ENCODE peak calls at places on chromosomes 6 and 20, in nine cellular contexts. One of them, this sample, is unnamed.

GRCh38 chr6:147508073-147508870 is at the start of gene SAMD5:
- DNase-seq in AG04450: peak
- DNase-seq in fibroblast of the aortic adventitia: peak
- DNase-seq in dorsolateral prefrontal cortex: peak
- DNase-seq in heart left ventricle: peak
- DNase-seq in epithelial cell of esophagus: peak
- DNase-seq in cardiac muscle cell: peak
- DNase-seq in cardiac fibroblast: peak
- DNase-seq in AG09309: peak
- DNase-seq in this sample: no peak

GRCh38 chr6:34154668-34155447 is 9.0 kb upstream of the GRM4 start:
- DNase-seq in cardiac muscle cell: peak
- DNase-seq in cardiac fibroblast: peak
- DNase-seq in epithelial cell of esophagus: peak
- DNase-seq in AG09309: no peak
- DNase-seq in AG04450: no peak
- DNase-seq in heart left ventricle: no peak
- DNase-seq in dorsolateral prefrontal cortex: peak
- DNase-seq in fibroblast of the aortic adventitia: peak
- DNase-seq in this sample: no peak

GRCh38 chr6:36545767-36546663 is 1.3 kb downstream of the STK38 start:
- DNase-seq in cardiac muscle cell: peak
- DNase-seq in heart left ventricle: no peak
- DNase-seq in AG04450: no peak
- DNase-seq in dorsolateral prefrontal cortex: no peak
- DNase-seq in fibroblast of the aortic adventitia: peak
- DNase-seq in AG09309: no peak
- DNase-seq in cardiac fibroblast: peak
- DNase-seq in epithelial cell of esophagus: peak
- DNase-seq in this sample: no peak

GRCh38 chr6:145534986-145535385 is 200.3 kb downstream of the EPM2A start:
- DNase-seq in AG04450: no peak
- DNase-seq in dorsolateral prefrontal cortex: no peak
- DNase-seq in epithelial cell of esophagus: no peak
- DNase-seq in AG09309: no peak
- DNase-seq in heart left ventricle: no peak
- DNase-seq in cardiac muscle cell: no peak
- DNase-seq in cardiac fibroblast: no peak
- DNase-seq in fibroblast of the aortic adventitia: no peak
- DNase-seq in this sample: no peak

GRCh38 chr20:20713244-20713765 is 861 bp upstream of the RALGAPA2 start:
- DNase-seq in heart left ventricle: no peak
- DNase-seq in epithelial cell of esophagus: peak
- DNase-seq in cardiac muscle cell: no peak
- DNase-seq in fibroblast of the aortic adventitia: no peak
- DNase-seq in AG04450: no peak
- DNase-seq in AG09309: no peak
- DNase-seq in cardiac fibroblast: no peak
- DNase-seq in dorsolateral prefrontal cortex: no peak
- DNase-seq in this sample: no peak

GRCh38 chr6:147201885-147202515 is 2.2 kb upstream of the STXBP5 start:
- DNase-seq in fibroblast of the aortic adventitia: peak
- DNase-seq in AG09309: no peak
- DNase-seq in AG04450: no peak
- DNase-seq in cardiac fibroblast: peak
- DNase-seq in dorsolateral prefrontal cortex: no peak
- DNase-seq in epithelial cell of esophagus: peak
- DNase-seq in heart left ventricle: peak
- DNase-seq in cardiac muscle cell: peak
- DNase-seq in this sample: no peak

GRCh38 chr6:50541941-50542340 is 171.4 kb upstream of the TFAP2D start:
- DNase-seq in fibroblast of the aortic adventitia: no peak
- DNase-seq in cardiac muscle cell: no peak
- DNase-seq in dorsolateral prefrontal cortex: no peak
- DNase-seq in cardiac fibroblast: no peak
- DNase-seq in AG09309: no peak
- DNase-seq in heart left ventricle: no peak
- DNase-seq in epithelial cell of esophagus: no peak
- DNase-seq in AG04450: no peak
- DNase-seq in this sample: no peak

GRCh38 chr20:21508230-21509078 is 5.4 kb downstream of the NKX2-2 start:
- DNase-seq in fibroblast of the aortic adventitia: no peak
- DNase-seq in AG09309: no peak
- DNase-seq in epithelial cell of esophagus: no peak
- DNase-seq in dorsolateral prefrontal cortex: peak
- DNase-seq in cardiac fibroblast: no peak
- DNase-seq in AG04450: no peak
- DNase-seq in cardiac muscle cell: no peak
- DNase-seq in heart left ventricle: no peak
- DNase-seq in this sample: no peak

GRCh38 chr6:42010185-42010872 is 40.0 kb upstream of the TAF8 start:
- DNase-seq in heart left ventricle: no peak
- DNase-seq in dorsolateral prefrontal cortex: no peak
- DNase-seq in cardiac fibroblast: peak
- DNase-seq in AG09309: no peak
- DNase-seq in epithelial cell of esophagus: no peak
- DNase-seq in fibroblast of the aortic adventitia: no peak
- DNase-seq in cardiac muscle cell: peak
- DNase-seq in AG04450: no peak
- DNase-seq in this sample: no peak

GRCh38 chr6:80508885-80509630 is 402.6 kb downstream of the BCKDHB start:
- DNase-seq in cardiac muscle cell: peak
- DNase-seq in heart left ventricle: no peak
- DNase-seq in fibroblast of the aortic adventitia: no peak
- DNase-seq in dorsolateral prefrontal cortex: no peak
- DNase-seq in AG09309: no peak
- DNase-seq in cardiac fibroblast: peak
- DNase-seq in epithelial cell of esophagus: peak
- DNase-seq in AG04450: peak
- DNase-seq in this sample: no peak

GRCh38 chr6:142361765-142362540 is 60.1 kb downstream of the ADGRG6 start:
- DNase-seq in cardiac muscle cell: peak
- DNase-seq in epithelial cell of esophagus: peak
- DNase-seq in heart left ventricle: no peak
- DNase-seq in AG09309: peak
- DNase-seq in dorsolateral prefrontal cortex: no peak
- DNase-seq in fibroblast of the aortic adventitia: peak
- DNase-seq in AG04450: peak
- DNase-seq in cardiac fibroblast: peak
- DNase-seq in this sample: peak

GRCh38 chr20:881051-881820 is 34.9 kb downstream of the ANGPT4 start:
- DNase-seq in fibroblast of the aortic adventitia: peak
- DNase-seq in cardiac fibroblast: peak
- DNase-seq in dorsolateral prefrontal cortex: no peak
- DNase-seq in AG04450: no peak
- DNase-seq in cardiac muscle cell: peak
- DNase-seq in AG09309: peak
- DNase-seq in epithelial cell of esophagus: peak
- DNase-seq in heart left ventricle: no peak
- DNase-seq in this sample: no peak

GRCh38 chr6:105553174-105553573 is 150.3 kb upstream of the PREP start:
- DNase-seq in heart left ventricle: no peak
- DNase-seq in AG09309: no peak
- DNase-seq in dorsolateral prefrontal cortex: no peak
- DNase-seq in epithelial cell of esophagus: peak
- DNase-seq in cardiac fibroblast: no peak
- DNase-seq in fibroblast of the aortic adventitia: no peak
- DNase-seq in AG04450: no peak
- DNase-seq in cardiac muscle cell: no peak
- DNase-seq in this sample: no peak

GRCh38 chr6:56714982-56715456 is 72.3 kb upstream of the DST start:
- DNase-seq in AG09309: no peak
- DNase-seq in cardiac muscle cell: peak
- DNase-seq in AG04450: no peak
- DNase-seq in epithelial cell of esophagus: peak
- DNase-seq in dorsolateral prefrontal cortex: no peak
- DNase-seq in fibroblast of the aortic adventitia: peak
- DNase-seq in heart left ventricle: no peak
- DNase-seq in cardiac fibroblast: peak
- DNase-seq in this sample: peak

GRCh38 chr20:46977204-46977603 is 82.6 kb downstream of the EYA2 start:
- DNase-seq in cardiac fibroblast: no peak
- DNase-seq in heart left ventricle: no peak
- DNase-seq in AG09309: no peak
- DNase-seq in epithelial cell of esophagus: no peak
- DNase-seq in cardiac muscle cell: no peak
- DNase-seq in dorsolateral prefrontal cortex: no peak
- DNase-seq in fibroblast of the aortic adventitia: no peak
- DNase-seq in AG04450: no peak
- DNase-seq in this sample: no peak

GRCh38 chr6:166772518-166772917 is 145.5 kb upstream of the RPS6KA2 start:
- DNase-seq in fibroblast of the aortic adventitia: no peak
- DNase-seq in cardiac muscle cell: no peak
- DNase-seq in dorsolateral prefrontal cortex: no peak
- DNase-seq in cardiac fibroblast: no peak
- DNase-seq in AG09309: no peak
- DNase-seq in AG04450: no peak
- DNase-seq in heart left ventricle: no peak
- DNase-seq in epithelial cell of esophagus: no peak
- DNase-seq in this sample: no peak

DNA sequence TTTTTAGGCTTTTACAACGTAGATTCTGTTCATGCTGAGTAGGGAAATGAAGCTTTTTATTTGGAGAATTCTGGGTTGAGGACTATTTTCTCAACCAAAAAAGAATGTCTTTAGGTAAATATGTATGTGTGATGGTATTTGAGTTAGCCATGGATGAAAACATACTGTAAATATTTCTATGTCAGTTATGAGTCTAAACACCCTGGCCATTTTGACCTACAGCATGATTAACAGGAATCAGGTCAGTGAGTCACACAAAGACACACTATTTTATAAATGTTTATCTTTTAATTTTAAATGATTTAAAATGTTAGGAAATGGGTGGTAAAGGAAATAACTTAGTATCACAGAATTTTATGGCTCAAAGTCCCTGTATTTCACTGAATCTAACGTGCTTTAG is 851.7 kb upstream of the MAP3K7 start:
- DNase-seq in AG09309: no peak
- DNase-seq in heart left ventricle: no peak
- DNase-seq in cardiac fibroblast: no peak
- DNase-seq in fibroblast of the aortic adventitia: no peak
- DNase-seq in cardiac muscle cell: no peak
- DNase-seq in dorsolateral prefrontal cortex: no peak
- DNase-seq in AG04450: peak
- DNase-seq in epithelial cell of esophagus: no peak
- DNase-seq in this sample: peak
- H3K4me3 ChIP-seq in AG09309: no peak
- H3K4me3 ChIP-seq in heart left ventricle: no peak
- H3K4me3 ChIP-seq in cardiac fibroblast: no peak
- H3K4me3 ChIP-seq in fibroblast of the aortic adventitia: no peak
- H3K4me3 ChIP-seq in cardiac muscle cell: no peak
- H3K4me3 ChIP-seq in dorsolateral prefrontal cortex: no peak
- H3K4me3 ChIP-seq in AG04450: no peak
- H3K4me3 ChIP-seq in epithelial cell of esophagus: no peak
- H3K4me3 ChIP-seq in this sample: no peak

DNA sequence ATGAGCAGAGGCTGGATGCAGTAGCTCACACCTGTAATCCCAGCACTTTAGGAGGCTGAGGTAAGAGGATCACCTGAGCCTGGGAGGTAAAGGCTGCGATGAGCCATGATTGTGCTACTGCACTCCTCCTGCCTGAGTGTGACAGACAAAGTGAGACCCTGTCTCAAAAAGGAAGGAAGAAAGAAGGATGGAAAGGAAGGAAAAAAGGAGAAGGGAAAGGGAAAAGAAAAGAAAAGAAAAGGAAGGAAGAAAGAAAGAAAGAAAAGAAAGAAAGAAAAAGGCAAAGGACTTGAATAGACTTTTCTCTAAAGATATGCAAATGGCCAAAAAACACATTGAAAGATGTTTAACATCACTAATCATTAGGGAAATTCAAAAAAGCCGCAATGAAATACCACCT is 215.3 kb upstream of the MYLIP start:
- DNase-seq in AG09309: no peak
- DNase-seq in cardiac fibroblast: no peak
- DNase-seq in cardiac muscle cell: no peak
- DNase-seq in fibroblast of the aortic adventitia: no peak
- DNase-seq in dorsolateral prefrontal cortex: no peak
- DNase-seq in epithelial cell of esophagus: no peak
- DNase-seq in heart left ventricle: no peak
- DNase-seq in AG04450: no peak
- DNase-seq in this sample: no peak
- TF ChIP-seq CTCF in AG09309: no peak
- TF ChIP-seq CTCF in cardiac fibroblast: no peak
- TF ChIP-seq CTCF in cardiac muscle cell: no peak
- TF ChIP-seq CTCF in fibroblast of the aortic adventitia: no peak
- TF ChIP-seq CTCF in dorsolateral prefrontal cortex: no peak
- TF ChIP-seq CTCF in epithelial cell of esophagus: no peak
- TF ChIP-seq CTCF in heart left ventricle: no peak
- TF ChIP-seq CTCF in AG04450: no peak
- TF ChIP-seq CTCF in this sample: no peak

GRCh38 chr6:155521719-155522118 is 66.1 kb upstream of the NOX3 start:
- DNase-seq in heart left ventricle: no peak
- DNase-seq in AG04450: no peak
- DNase-seq in fibroblast of the aortic adventitia: peak
- DNase-seq in dorsolateral prefrontal cortex: no peak
- DNase-seq in cardiac muscle cell: no peak
- DNase-seq in epithelial cell of esophagus: peak
- DNase-seq in AG09309: peak
- DNase-seq in cardiac fibroblast: no peak
- DNase-seq in this sample: no peak

GRCh38 chr6:155523821-155524238 is 68.2 kb upstream of the NOX3 start:
- DNase-seq in AG09309: no peak
- DNase-seq in fibroblast of the aortic adventitia: peak
- DNase-seq in dorsolateral prefrontal cortex: no peak
- DNase-seq in heart left ventricle: no peak
- DNase-seq in cardiac muscle cell: peak
- DNase-seq in epithelial cell of esophagus: no peak
- DNase-seq in cardiac fibroblast: no peak
- DNase-seq in AG04450: no peak
- DNase-seq in this sample: no peak

GRCh38 chr6:155519339-155519738 is 63.7 kb upstream of the NOX3 start:
- DNase-seq in fibroblast of the aortic adventitia: no peak
- DNase-seq in AG04450: no peak
- DNase-seq in cardiac muscle cell: no peak
- DNase-seq in dorsolateral prefrontal cortex: no peak
- DNase-seq in heart left ventricle: no peak
- DNase-seq in AG09309: no peak
- DNase-seq in epithelial cell of esophagus: no peak
- DNase-seq in cardiac fibroblast: no peak
- DNase-seq in this sample: no peak

GRCh38 chr6:155517282-155517681 is 61.6 kb upstream of the NOX3 start:
- DNase-seq in cardiac fibroblast: no peak
- DNase-seq in epithelial cell of esophagus: no peak
- DNase-seq in dorsolateral prefrontal cortex: no peak
- DNase-seq in fibroblast of the aortic adventitia: no peak
- DNase-seq in AG09309: no peak
- DNase-seq in heart left ventricle: no peak
- DNase-seq in AG04450: no peak
- DNase-seq in cardiac muscle cell: no peak
- DNase-seq in this sample: no peak

GRCh38 chr6:155520078-155520477 is 64.4 kb upstream of the NOX3 start:
- DNase-seq in dorsolateral prefrontal cortex: no peak
- DNase-seq in fibroblast of the aortic adventitia: no peak
- DNase-seq in cardiac fibroblast: no peak
- DNase-seq in heart left ventricle: no peak
- DNase-seq in AG04450: no peak
- DNase-seq in AG09309: no peak
- DNase-seq in epithelial cell of esophagus: no peak
- DNase-seq in cardiac muscle cell: no peak
- DNase-seq in this sample: no peak
- H3K4me3 ChIP-seq in dorsolateral prefrontal cortex: no peak
- H3K4me3 ChIP-seq in fibroblast of the aortic adventitia: no peak
- H3K4me3 ChIP-seq in cardiac fibroblast: no peak
- H3K4me3 ChIP-seq in heart left ventricle: no peak
- H3K4me3 ChIP-seq in AG04450: no peak
- H3K4me3 ChIP-seq in AG09309: no peak
- H3K4me3 ChIP-seq in epithelial cell of esophagus: no peak
- H3K4me3 ChIP-seq in cardiac muscle cell: no peak
- H3K4me3 ChIP-seq in this sample: no peak

GRCh38 chr6:11710221-11710836 is 68.3 kb downstream of the ADTRP start:
- DNase-seq in dorsolateral prefrontal cortex: no peak
- DNase-seq in cardiac fibroblast: no peak
- DNase-seq in cardiac muscle cell: no peak
- DNase-seq in heart left ventricle: no peak
- DNase-seq in AG09309: no peak
- DNase-seq in fibroblast of the aortic adventitia: no peak
- DNase-seq in AG04450: no peak
- DNase-seq in epithelial cell of esophagus: peak
- DNase-seq in this sample: peak
- TF ChIP-seq CTCF in dorsolateral prefrontal cortex: no peak
- TF ChIP-seq CTCF in cardiac fibroblast: no peak
- TF ChIP-seq CTCF in cardiac muscle cell: no peak
- TF ChIP-seq CTCF in heart left ventricle: no peak
- TF ChIP-seq CTCF in AG09309: no peak
- TF ChIP-seq CTCF in fibroblast of the aortic adventitia: no peak
- TF ChIP-seq CTCF in AG04450: no peak
- TF ChIP-seq CTCF in epithelial cell of esophagus: no peak
- TF ChIP-seq CTCF in this sample: peak

This sample was measured in retinal pigment epithelial cell.